ENCODE peak calls at places on chromosomes 7 and 10, in seven cellular contexts. N is T-helper 17 cell, A is body of pancreas, Y is left lung, Z is left cardiac atrium, M is right cardiac atrium, J is HepG2. R is an unnamed sample.

GRCh38 chr10:14838582-14839304 is 637 bp downstream of the HSPA14 start:
- ATAC-seq in N (no peak), Y (peak; percentile 20), J (peak; percentile 59), Z (no peak), M (peak; percentile 15), A (no peak), R (peak; percentile 17)

GRCh38 chr7:64312826-64313225 is 935 bp upstream of the ZNF736 start:
- ATAC-seq in A (no peak), Y (no peak), M (no peak), J (no peak), N (no peak), Z (no peak), R (peak; percentile 11)

GRCh38 chr10:132788180-132788830 is 2.4 kb upstream of the NKX6-2 start:
- ATAC-seq in M (no peak), Z (no peak), A (no peak), Y (peak; percentile 40), N (no peak), J (peak; percentile 23), R (peak; percentile 35)

GRCh38 chr7:99096124-99096887 is 47.6 kb downstream of the SMURF1 start:
- ATAC-seq in M (peak; percentile 80), A (peak; percentile 86), Z (peak; percentile 52), Y (peak; percentile 89), J (peak; percentile 26), N (peak; percentile 52), R (peak; percentile 29)

GRCh38 chr7:22400150-22400814 is 43.3 kb upstream of the RAPGEF5 start:
- ATAC-seq in J (no peak), M (no peak), Z (no peak), A (no peak), N (no peak), Y (no peak), R (no peak)

GRCh38 chr10:71627956-71628355 is 91.6 kb downstream of the C10orf105 start:
- ATAC-seq in Z (no peak), M (no peak), Y (peak; percentile 45), N (no peak), J (no peak), A (no peak), R (no peak)

GRCh38 chr10:127392351-127393235 is 156.5 kb upstream of the NPS start:
- ATAC-seq in J (peak; percentile 48), Y (peak; percentile 44), Z (no peak), A (no peak), N (no peak), M (no peak), R (no peak)

GRCh38 chr10:51915031-51915542 is 215.7 kb upstream of the CSTF2T start:
- ATAC-seq in Z (no peak), M (peak; percentile 36), J (no peak), A (no peak), Y (no peak), N (no peak), R (no peak)

GRCh38 chr7:17638727-17639126 is 301.6 kb downstream of the SNX13 start:
- ATAC-seq in M (no peak), Z (no peak), J (no peak), Y (peak; percentile 75), A (no peak), N (no peak), R (peak; percentile 99)

GRCh38 chr10:126519188-126519587 is 130.9 kb upstream of the ADAM12 start:
- ATAC-seq in A (peak; percentile 53), N (no peak), J (no peak), Z (no peak), M (no peak), Y (peak; percentile 33), R (no peak)

GRCh38 chr7:82395147-82395546 is 48.4 kb downstream of the CACNA2D1 start:
- ATAC-seq in A (no peak), N (no peak), M (no peak), J (no peak), Z (no peak), Y (no peak), R (no peak)